ENCODE peak calls at places on chromosome X, in five cellular contexts. One of them, this sample, is unnamed.

GRCh38 chrX:41313419-41313818 is 20.5 kb upstream of the DDX3X start:
- DNase-seq in heart left ventricle: no peak
- DNase-seq in tibial nerve: no peak
- DNase-seq in body of pancreas: no peak
- DNase-seq in A549: no peak
- DNase-seq in this sample: no peak

GRCh38 chrX:120450163-120450562 is 18.9 kb downstream of the LAMP2 start:
- DNase-seq in heart left ventricle: no peak
- DNase-seq in tibial nerve: no peak
- DNase-seq in body of pancreas: no peak
- DNase-seq in A549: no peak
- DNase-seq in this sample: no peak

GRCh38 chrX:38804481-38805293 is 3.4 kb downstream of the MID1IP1 start:
- DNase-seq in heart left ventricle: peak
- DNase-seq in tibial nerve: no peak
- DNase-seq in body of pancreas: peak
- DNase-seq in A549: peak
- DNase-seq in this sample: peak

GRCh38 chrX:11784543-11784942 is 26.5 kb downstream of the MSL3 start:
- DNase-seq in heart left ventricle: no peak
- DNase-seq in tibial nerve: no peak
- DNase-seq in body of pancreas: no peak
- DNase-seq in A549: no peak
- DNase-seq in this sample: no peak

GRCh38 chrX:24186483-24186882 is 37.0 kb downstream of the ZFX start:
- DNase-seq in heart left ventricle: no peak
- DNase-seq in tibial nerve: no peak
- DNase-seq in body of pancreas: no peak
- DNase-seq in A549: no peak
- DNase-seq in this sample: no peak

GRCh38 chrX:72258174-72258573 is 18.9 kb downstream of the RPS4X start:
- DNase-seq in heart left ventricle: no peak
- DNase-seq in tibial nerve: no peak
- DNase-seq in body of pancreas: no peak
- DNase-seq in A549: peak
- DNase-seq in this sample: no peak

GRCh38 chrX:116317409-116317808 is 119.0 kb upstream of the SLC6A14 start:
- DNase-seq in heart left ventricle: peak
- DNase-seq in tibial nerve: no peak
- DNase-seq in body of pancreas: peak
- DNase-seq in A549: no peak
- DNase-seq in this sample: no peak

GRCh38 chrX:110402855-110403230 is 44.2 kb downstream of the RTL9 start:
- DNase-seq in heart left ventricle: no peak
- DNase-seq in tibial nerve: no peak
- DNase-seq in body of pancreas: no peak
- DNase-seq in A549: no peak
- DNase-seq in this sample: no peak

DNA sequence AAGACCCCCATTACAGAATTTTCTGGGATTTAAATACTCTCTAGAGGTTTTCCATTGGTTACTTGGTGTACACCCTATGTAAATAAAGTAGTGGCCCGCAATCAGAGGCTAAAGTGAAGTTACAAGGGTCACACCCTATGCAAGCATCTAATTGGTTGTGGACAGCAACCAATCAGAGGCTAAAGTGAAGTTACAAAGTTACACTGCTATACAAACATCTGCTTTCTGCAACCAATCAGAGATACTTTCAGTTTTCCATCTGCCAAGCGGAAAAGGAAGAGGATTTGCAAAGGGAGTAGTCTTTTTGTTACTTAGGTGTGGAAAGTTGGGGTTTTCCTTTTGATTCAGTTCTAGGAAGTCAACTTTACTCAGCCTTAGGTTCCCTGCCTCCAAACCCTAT is 2.0 kb upstream of the ATRX start:
- DNase-seq in heart left ventricle: no peak
- DNase-seq in tibial nerve: peak
- DNase-seq in body of pancreas: no peak
- DNase-seq in A549: peak
- DNase-seq in this sample: no peak
- TF ChIP-seq POLR2A in heart left ventricle: no peak
- TF ChIP-seq POLR2A in tibial nerve: no peak
- TF ChIP-seq POLR2A in body of pancreas: no peak
- TF ChIP-seq POLR2A in A549: no peak
- TF ChIP-seq POLR2A in this sample: no peak

GRCh38 chrX:51024106-51024696 is 113.7 kb downstream of the BMP15 start:
- DNase-seq in heart left ventricle: no peak
- DNase-seq in tibial nerve: no peak
- DNase-seq in body of pancreas: no peak
- DNase-seq in A549: no peak
- DNase-seq in this sample: no peak
- H3K4me3 ChIP-seq in heart left ventricle: no peak
- H3K4me3 ChIP-seq in tibial nerve: no peak
- H3K4me3 ChIP-seq in body of pancreas: no peak
- H3K4me3 ChIP-seq in A549: no peak
- H3K4me3 ChIP-seq in this sample: no peak

DNA sequence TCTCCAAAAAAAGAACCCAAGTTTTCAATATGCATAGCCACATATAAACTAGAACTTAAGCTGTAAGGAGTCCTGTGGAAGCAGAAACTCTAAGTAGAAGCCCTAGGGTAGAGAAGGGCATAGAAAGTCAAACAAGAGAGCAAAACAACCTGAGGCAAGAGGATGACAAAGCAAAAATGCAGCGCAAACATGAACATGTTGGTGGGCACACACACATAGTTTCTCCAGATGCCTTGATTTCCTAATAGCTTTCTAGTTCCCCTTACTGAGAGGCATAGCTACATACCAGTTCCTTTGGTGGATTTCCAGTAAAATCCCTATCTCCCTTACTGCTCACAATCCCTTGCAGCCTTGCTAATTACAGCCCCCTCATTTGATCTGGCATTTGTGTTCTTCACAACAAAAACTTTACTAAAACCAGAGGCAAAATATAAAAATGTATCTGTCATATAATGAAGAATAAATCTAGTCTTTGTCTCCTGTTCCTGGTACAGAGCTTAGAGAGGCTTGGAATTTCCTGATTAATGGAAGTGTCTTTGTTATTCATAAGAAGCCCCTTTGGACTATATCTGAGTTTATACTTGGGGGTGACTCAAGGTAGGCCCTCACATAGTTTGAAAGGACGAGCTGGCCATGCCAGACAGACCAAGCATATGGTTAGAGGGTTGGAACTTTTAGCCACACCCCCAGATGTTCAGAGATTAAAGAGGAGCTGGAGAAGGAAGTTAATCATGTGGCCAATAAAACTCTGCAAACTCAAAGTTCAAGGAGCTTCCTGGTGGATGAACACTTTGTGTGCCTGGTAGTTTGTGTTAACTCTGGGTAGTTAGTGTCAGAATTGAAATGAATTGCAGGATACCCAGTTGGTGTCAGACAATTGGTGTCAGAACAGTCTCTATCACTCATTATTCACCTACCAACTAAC is 52.7 kb upstream of the ZCCHC13 start:
- DNase-seq in heart left ventricle: no peak
- DNase-seq in tibial nerve: no peak
- DNase-seq in body of pancreas: no peak
- DNase-seq in A549: peak
- DNase-seq in this sample: no peak
- TF ChIP-seq POLR2A in heart left ventricle: no peak
- TF ChIP-seq POLR2A in tibial nerve: no peak
- TF ChIP-seq POLR2A in body of pancreas: no peak
- TF ChIP-seq POLR2A in A549: no peak
- TF ChIP-seq POLR2A in this sample: no peak

GRCh38 chrX:87403551-87403950 is 114.1 kb upstream of the KLHL4 start:
- DNase-seq in heart left ventricle: no peak
- DNase-seq in tibial nerve: no peak
- DNase-seq in body of pancreas: no peak
- DNase-seq in A549: no peak
- DNase-seq in this sample: no peak
- H3K4me3 ChIP-seq in heart left ventricle: no peak
- H3K4me3 ChIP-seq in tibial nerve: no peak
- H3K4me3 ChIP-seq in body of pancreas: no peak
- H3K4me3 ChIP-seq in A549: no peak
- H3K4me3 ChIP-seq in this sample: no peak

This sample was measured in uterus.